ENCODE peak calls at places on chromosome 21, in five cellular contexts. K is IMR-90, G is neuronal stem cell, Y is mesenchymal stem cell, W is H9. C is an unnamed sample.

GRCh38 chr21:18987515-18988026 is 584.0 kb upstream of the TMPRSS15 start:
- DNase-seq in G (no peak), K (no peak), Y (no peak), W (peak; percentile 30), C (peak; percentile 13)

GRCh38 chr21:18812308-18812707 is 408.7 kb upstream of the TMPRSS15 start:
- DNase-seq in G (no peak), K (no peak), Y (no peak), W (no peak), C (no peak)

GRCh38 chr21:33434770-33435360 is 31.7 kb downstream of the IFNGR2 start:
- DNase-seq in W (no peak), K (peak; percentile 96), Y (peak; percentile 93), G (no peak), C (no peak)

GRCh38 chr21:15015622-15016471 is 49.0 kb downstream of the NRIP1 start:
- DNase-seq in W (no peak), K (peak; percentile 91), G (no peak), Y (peak; percentile 78), C (no peak)

GRCh38 chr21:32336711-32337110 is 38.1 kb downstream of the MRAP start:
- DNase-seq in W (no peak), K (peak; percentile 56), Y (peak; percentile 11), G (no peak), C (no peak)

GRCh38 chr21:31235671-31236450 is 108.2 kb downstream of the TIAM1 start:
- DNase-seq in Y (no peak), W (no peak), G (no peak), K (no peak), C (no peak)

GRCh38 chr21:46036696-46037337 is 55.2 kb downstream of the COL6A1 start:
- DNase-seq in K (no peak), W (no peak), G (no peak), Y (no peak), C (no peak)

GRCh38 chr21:37568415-37568814 is 201.8 kb downstream of the DYRK1A start:
- DNase-seq in K (no peak), Y (no peak), G (no peak), W (no peak), C (no peak)

GRCh38 chr21:38379171-38379570 is 119.1 kb downstream of the ERG start:
- DNase-seq in W (no peak), Y (no peak), K (no peak), G (no peak), C (no peak)

GRCh38 chr21:39373634-39374033 is 24.7 kb upstream of the HMGN1 start:
- DNase-seq in G (no peak), K (peak; percentile 47), W (peak; percentile 40), Y (peak; percentile 50), C (peak; percentile 66)

GRCh38 chr21:45876381-45877159 is 105.0 kb upstream of the COL6A1 start:
- DNase-seq in Y (peak; percentile 82), W (no peak), K (no peak), G (peak; percentile 18), C (peak; percentile 41)

GRCh38 chr21:21788591-21788990 is 790.4 kb downstream of the NCAM2 start:
- DNase-seq in G (no peak), W (no peak), K (no peak), Y (no peak), C (no peak)

GRCh38 chr21:38843806-38844479 is 38.2 kb downstream of the ETS2 start:
- DNase-seq in G (no peak), W (no peak), K (peak; percentile 86), Y (no peak), C (no peak)

GRCh38 chr21:25107708-25108107 is 499.6 kb downstream of the MRPL39 start:
- DNase-seq in W (no peak), G (no peak), Y (peak; percentile 7), K (peak; percentile 94), C (peak; percentile 88)

GRCh38 chr21:37675202-37675801 is 241.0 kb downstream of the KCNJ6 start:
- DNase-seq in Y (peak; percentile 38), K (peak; percentile 38), G (peak; percentile 64), W (peak; percentile 82), C (peak; percentile 73)

GRCh38 chr21:26169061-26169610 is 1.4 kb downstream of the APP start:
- DNase-seq in G (peak; percentile 37), K (peak; percentile 71), Y (peak; percentile 84), W (peak; percentile 39), C (peak; percentile 72)

GRCh38 chr21:28334407-28334806 is 658.3 kb downstream of the LTN1 start:
- DNase-seq in K (no peak), W (no peak), G (no peak), Y (no peak), C (no peak)

GRCh38 chr21:29538115-29538514 is 239.4 kb downstream of the BACH1 start:
- DNase-seq in K (peak; percentile 79), W (no peak), G (no peak), Y (no peak), C (no peak)

GRCh38 chr21:33230518-33231324 is 983 bp downstream of the IFNAR2 start:
- DNase-seq in G (peak; percentile 56), K (peak; percentile 75), W (peak; percentile 73), Y (peak; percentile 80), C (peak; percentile 59)

GRCh38 chr21:38351961-38352521 is 95.2 kb downstream of the KCNJ15 start:
- DNase-seq in K (peak; percentile 90), G (no peak), W (no peak), Y (peak; percentile 79), C (peak; percentile 86)

GRCh38 chr21:37914211-37914900 is 1.9 kb downstream of the KCNJ6 start:
- DNase-seq in G (peak; percentile 69), K (peak; percentile 22), Y (peak; percentile 54), W (peak; percentile 84), C (peak; percentile 71)

GRCh38 chr21:27802816-27803475 is 836.1 kb upstream of the ADAMTS5 start:
- DNase-seq in G (peak; percentile 18), K (peak; percentile 31), Y (no peak), W (peak; percentile 57), C (peak; percentile 71)

GRCh38 chr21:28805885-28806284 is 186.8 kb downstream of the LTN1 start:
- DNase-seq in G (no peak), Y (peak; percentile 87), K (peak; percentile 97), W (no peak), C (no peak)

DNA sequence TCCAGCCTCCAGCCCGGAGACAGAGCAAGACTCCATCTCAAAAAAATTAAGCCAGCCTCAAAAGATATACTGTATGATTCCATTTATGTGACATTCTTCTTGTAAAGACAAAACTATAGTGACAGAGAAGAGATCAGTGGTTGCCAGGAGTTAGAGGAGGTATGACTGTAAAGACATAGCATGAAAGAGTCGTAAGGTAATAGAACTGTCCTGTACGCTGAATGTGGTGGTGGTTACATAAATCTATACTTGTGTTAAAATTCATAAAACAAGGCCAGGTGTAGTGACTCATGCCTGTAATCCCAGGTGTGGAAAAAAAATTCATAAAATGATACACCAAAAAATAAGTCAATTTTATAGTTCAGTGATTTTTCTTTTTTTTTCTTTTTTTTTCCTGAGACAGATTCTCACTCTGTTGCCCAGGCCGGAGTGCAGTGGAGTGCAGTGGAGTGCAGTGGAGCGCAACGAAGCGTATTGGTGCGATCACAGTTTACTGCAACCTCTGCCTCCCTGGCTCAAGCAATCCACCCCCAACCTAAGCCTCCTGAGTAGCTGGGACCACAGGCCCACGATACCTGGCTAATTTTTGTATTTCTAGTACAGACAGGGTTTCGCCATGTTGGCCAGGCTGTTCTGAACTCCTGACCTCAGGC is 84.9 kb upstream of the CXADR start:
- DNase-seq in G (no peak), W (no peak), Y (no peak), K (no peak), C (no peak)
- H2AK5ac ChIP-seq in G (no peak overlapping the region), W (no peak overlapping the region), Y (no peak overlapping the region), K (no peak overlapping the region), C (no peak overlapping the region)

DNA sequence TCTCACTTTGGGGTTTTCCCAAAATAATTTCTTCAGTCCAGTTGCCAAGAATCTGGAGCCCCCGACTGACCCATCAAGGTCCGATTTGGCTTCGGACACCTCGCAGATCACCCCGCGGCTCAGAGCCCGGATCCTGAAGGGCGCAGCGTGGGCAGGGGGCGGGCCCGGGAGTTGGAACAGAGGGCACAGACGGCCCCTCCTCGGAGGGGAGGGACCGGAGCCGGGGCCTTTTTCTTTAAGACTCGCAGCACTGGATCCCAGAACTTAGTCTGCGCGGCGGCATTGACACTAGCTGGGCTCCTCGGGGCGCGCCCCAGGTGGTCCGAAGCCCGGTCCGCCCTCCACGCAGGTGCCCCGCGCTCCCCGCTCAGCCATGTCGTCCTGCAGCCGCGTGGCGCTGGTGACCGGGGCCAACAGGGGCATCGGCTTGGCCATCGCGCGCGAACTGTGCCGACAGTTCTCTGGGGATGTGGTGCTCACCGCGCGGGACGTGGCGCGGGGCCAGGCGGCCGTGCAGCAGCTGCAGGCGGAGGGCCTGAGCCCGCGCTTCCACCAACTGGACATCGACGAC is at the start of gene CBR3:
- DNase-seq in K (peak; percentile 41), Y (peak; percentile 61), G (no peak), W (no peak), C (peak; percentile 12)
- H2BK15ac ChIP-seq in K (peak within 1 kb of the TSS; percentile 9), Y (peak within 1 kb of the TSS; percentile 89), G (peak within 1 kb of the TSS; percentile 58), W (no peak within 1 kb of the TSS), C (no peak within 1 kb of the TSS)

GRCh38 chr21:43864313-43864805 is 664 bp upstream of the AGPAT3 start:
- DNase-seq in Y (peak; percentile 30), W (peak; percentile 65), G (no peak), K (peak; percentile 16), C (peak; percentile 34)

GRCh38 chr21:43864806-43865470 is at the start of gene AGPAT3:
- DNase-seq in K (no peak), G (no peak), Y (no peak), W (no peak), C (no peak)

GRCh38 chr21:43858806-43859648 is 6.0 kb upstream of the AGPAT3 start:
- DNase-seq in G (no peak), Y (no peak), K (no peak), W (no peak), C (no peak)

GRCh38 chr21:43859747-43860214 is 5.2 kb upstream of the AGPAT3 start:
- DNase-seq in Y (peak; percentile 51), W (no peak), K (no peak), G (no peak), C (no peak)

GRCh38 chr21:43861716-43862115 is 3.3 kb upstream of the AGPAT3 start:
- DNase-seq in Y (no peak), W (no peak), K (no peak), G (no peak), C (no peak)
- H3K4me2 ChIP-seq in Y (no peak overlapping the region), W (no peak overlapping the region), K (no peak overlapping the region), G (no peak overlapping the region), C (no peak overlapping the region)

DNA sequence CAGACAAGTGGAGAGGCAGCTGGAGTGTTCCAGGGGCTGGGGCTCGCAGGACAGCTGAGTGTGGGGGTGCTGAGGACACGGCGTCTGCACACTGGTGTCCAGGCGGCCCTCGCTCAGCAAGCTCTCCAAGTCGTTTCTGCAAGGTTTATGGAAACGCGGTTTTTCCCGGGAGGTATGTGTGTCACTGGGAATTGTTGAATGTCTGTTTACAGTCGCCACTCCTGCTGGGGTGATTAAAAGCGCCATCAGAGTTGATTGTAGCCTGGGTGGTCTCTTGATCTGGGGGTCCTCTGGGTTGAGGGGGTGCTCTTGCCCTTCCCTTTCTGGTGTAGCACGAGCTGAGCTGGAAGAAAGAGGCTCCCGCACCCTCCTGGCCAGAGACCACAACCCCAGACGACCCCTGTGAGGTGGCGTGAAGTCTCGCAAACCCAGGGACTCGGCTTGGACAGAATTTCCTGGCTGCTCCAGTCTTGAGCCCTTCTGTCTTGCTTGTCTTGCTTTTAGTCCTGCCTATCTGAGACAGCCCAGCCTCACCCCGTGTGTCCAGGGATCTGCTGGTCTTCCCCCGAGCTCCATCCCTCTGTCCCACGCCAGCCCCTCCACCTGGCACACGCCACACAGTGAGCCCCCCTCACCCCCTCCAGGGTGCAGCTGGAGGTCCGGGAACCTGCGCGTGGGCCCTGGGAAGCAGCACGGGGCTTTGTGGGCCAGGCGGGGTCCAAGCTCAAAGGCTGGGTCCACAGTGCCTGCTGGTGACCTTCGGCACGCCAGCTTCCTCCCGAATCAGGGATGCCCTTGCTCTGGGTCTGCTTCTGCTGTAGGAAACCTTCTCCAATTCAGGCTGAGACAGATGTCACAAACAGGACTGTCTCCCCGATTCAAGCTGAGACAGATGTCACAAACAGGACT is 97.3 kb downstream of the SIK1 start:
- DNase-seq in Y (peak; percentile 30), K (no peak), W (no peak), G (no peak), C (no peak)
- H2AK5ac ChIP-seq in Y (no peak overlapping the region), K (peak overlapping the region; percentile 68), W (no peak overlapping the region), G (peak overlapping the region; percentile 78), C (no peak overlapping the region)

GRCh38 chr21:42621166-42621827 is 32.1 kb upstream of the PDE9A start:
- DNase-seq in Y (no peak), G (no peak), W (no peak), K (no peak), C (no peak)
- H2BK15ac ChIP-seq in Y (no peak overlapping the region), G (no peak overlapping the region), W (no peak overlapping the region), K (no peak overlapping the region), C (no peak overlapping the region)

C was measured in mesendoderm.